ENCODE peak calls at places on chromosomes 6 and 20, in nine cellular contexts. E is PC-9; Z is dorsolateral prefrontal cortex; H is CD8-positive, alpha-beta memory T cell; F is neural progenitor cell; P is heart right ventricle; Y is GM23338; M is fibroblast of lung; N is Peyer's patch. U is an unnamed sample.

GRCh38 chr20:15205719-15206118 is 868.3 kb upstream of the FLRT3 start:
- DNase-seq in Z (no peak), M (no peak), E (no peak), P (no peak), F (no peak), H (no peak), Y (no peak), N (no peak), U (no peak)

GRCh38 chr6:36911946-36912555 is 26.3 kb downstream of the C6orf89 start:
- DNase-seq in E (no peak), N (peak), H (peak), P (no peak), Z (no peak), M (no peak), Y (no peak), F (no peak), U (no peak)

GRCh38 chr6:167208819-167209576 is 51.2 kb upstream of the GPR31 start:
- DNase-seq in F (no peak), N (no peak), H (no peak), Y (no peak), P (no peak), M (no peak), Z (no peak), E (no peak), U (no peak)

GRCh38 chr6:55319961-55320690 is 7.1 kb upstream of the GFRAL start:
- DNase-seq in Y (no peak), Z (no peak), F (no peak), M (no peak), E (peak), N (no peak), H (no peak), P (no peak), U (no peak)

GRCh38 chr6:129184808-129185366 is 301.9 kb downstream of the LAMA2 start:
- DNase-seq in Y (no peak), H (no peak), P (no peak), E (no peak), F (no peak), Z (no peak), N (no peak), M (peak), U (no peak)

GRCh38 chr6:4790158-4790899 is 14.1 kb downstream of the CDYL start:
- DNase-seq in Z (no peak), H (no peak), P (no peak), F (no peak), M (no peak), E (no peak), N (no peak), Y (peak), U (no peak)

GRCh38 chr6:117264487-117265424 is 602 bp upstream of the VGLL2 start:
- DNase-seq in M (peak), E (no peak), Y (peak), N (no peak), P (no peak), H (no peak), Z (no peak), F (peak), U (no peak)

GRCh38 chr20:43961541-43962471 is 47.2 kb downstream of the TOX2 start:
- DNase-seq in E (no peak), N (no peak), P (no peak), Z (no peak), M (no peak), F (no peak), H (no peak), Y (peak), U (no peak)

GRCh38 chr20:32495949-32496348 is 89.2 kb downstream of the NOL4L start:
- DNase-seq in P (no peak), E (no peak), F (no peak), H (no peak), M (no peak), N (no peak), Z (no peak), Y (no peak), U (no peak)

GRCh38 chr6:108927927-108928326 is 79.7 kb downstream of the ARMC2 start:
- DNase-seq in Z (no peak), M (no peak), Y (no peak), F (no peak), E (no peak), H (no peak), P (no peak), N (no peak), U (no peak)

GRCh38 chr20:35661013-35661412 is 3.7 kb downstream of the CPNE1 start:
- DNase-seq in H (no peak), Y (no peak), M (peak), E (no peak), P (no peak), N (no peak), Z (no peak), F (no peak), U (no peak)

GRCh38 chr20:11051146-11051545 is 377.3 kb upstream of the JAG1 start:
- DNase-seq in M (no peak), F (no peak), N (no peak), P (no peak), Y (no peak), E (no peak), H (no peak), Z (no peak), U (no peak)

GRCh38 chr6:159899994-159900745 is 9.4 kb downstream of the MAS1 start:
- DNase-seq in H (no peak), Y (no peak), E (no peak), F (no peak), M (peak), N (no peak), P (no peak), Z (no peak), U (no peak)

GRCh38 chr20:53786071-53786444 is 192.4 kb upstream of the ZNF217 start:
- DNase-seq in N (no peak), Y (no peak), F (no peak), Z (no peak), P (no peak), H (no peak), E (peak), M (no peak), U (no peak)
- H3K27ac ChIP-seq in N (peak), Y (no peak), F (no peak), Z (no peak), P (no peak), H (no peak), E (peak), M (no peak), U (peak)

GRCh38 chr6:110656492-110656891 is 158.8 kb downstream of the CDK19 start:
- DNase-seq in H (no peak), N (no peak), M (no peak), F (no peak), P (no peak), Z (no peak), Y (peak), E (peak), U (no peak)

GRCh38 chr6:110662468-110663211 is 152.6 kb downstream of the CDK19 start:
- DNase-seq in P (no peak), N (no peak), H (no peak), Y (no peak), F (no peak), E (no peak), Z (no peak), M (no peak), U (no peak)

GRCh38 chr6:110661426-110661825 is 153.8 kb downstream of the CDK19 start:
- DNase-seq in E (no peak), M (no peak), Z (no peak), P (no peak), Y (no peak), F (no peak), H (no peak), N (no peak), U (no peak)

GRCh38 chr6:110658621-110659211 is 156.6 kb downstream of the CDK19 start:
- DNase-seq in N (no peak), F (no peak), P (no peak), H (no peak), M (no peak), E (no peak), Z (no peak), Y (no peak), U (no peak)

DNA sequence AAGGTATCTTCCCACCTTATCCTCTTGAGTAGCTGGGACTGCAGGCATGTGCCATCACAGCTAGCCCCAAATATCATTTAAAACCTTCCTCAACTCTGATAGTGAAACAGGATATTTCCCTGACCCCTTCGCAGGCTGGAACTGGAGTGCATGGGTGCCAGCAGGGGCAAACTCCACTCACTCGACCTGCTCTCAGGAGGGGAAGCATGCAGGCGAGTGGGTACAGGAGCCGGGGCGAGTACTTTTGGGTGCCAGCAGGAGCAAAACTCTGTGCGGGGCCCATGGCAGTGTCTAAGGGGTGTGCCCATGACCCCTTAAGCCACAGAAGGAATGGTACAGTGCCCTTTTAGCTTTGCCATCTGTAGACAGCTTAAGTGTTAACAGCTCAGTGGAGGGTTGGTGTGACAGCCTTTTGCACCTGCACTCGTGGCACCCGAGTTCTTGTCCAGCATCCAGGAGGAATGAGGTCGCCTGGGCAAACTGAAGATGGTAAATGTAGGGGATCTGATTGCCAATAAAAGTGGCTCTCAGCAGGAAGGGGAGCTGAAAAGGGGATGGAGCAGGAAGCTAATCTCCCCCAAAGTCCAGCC is 155.1 kb downstream of the CDK19 start:
- DNase-seq in P (no peak), H (no peak), M (no peak), Z (no peak), F (no peak), N (no peak), E (no peak), Y (no peak), U (no peak)
- H3K27ac ChIP-seq in P (no peak), H (no peak), M (no peak), Z (peak), F (no peak), N (no peak), E (no peak), Y (no peak), U (no peak)

GRCh38 chr20:62303049-62303326 is 191 bp downstream of the ADRM1 start:
- DNase-seq in Z (no peak), N (no peak), F (no peak), M (no peak), Y (no peak), H (no peak), E (no peak), P (no peak), U (no peak)

GRCh38 chr20:62304331-62305148 is 1.7 kb downstream of the ADRM1 start:
- DNase-seq in N (no peak), H (no peak), Z (no peak), P (no peak), M (no peak), F (no peak), Y (no peak), E (no peak), U (no peak)

GRCh38 chr20:62305149-62305764 is 2.5 kb downstream of the ADRM1 start:
- DNase-seq in M (no peak), F (no peak), H (no peak), Z (no peak), Y (no peak), P (no peak), E (peak), N (no peak), U (no peak)

GRCh38 chr20:62302341-62303048 is at the start of gene ADRM1:
- DNase-seq in E (peak), Y (peak), H (peak), N (peak), F (peak), Z (peak), M (peak), P (peak), U (peak)

GRCh38 chr20:62303327-62304226 is 780 bp downstream of the ADRM1 start:
- DNase-seq in F (peak), M (peak), Y (no peak), Z (no peak), H (no peak), N (no peak), E (peak), P (no peak), U (no peak)
- H3K27ac ChIP-seq in F (peak), M (peak), Y (no peak), Z (peak), H (peak), N (peak), E (peak), P (peak), U (peak)

GRCh38 chr20:57440678-57441509 is 49.7 kb downstream of the RBM38 start:
- DNase-seq in M (peak), Z (peak), E (no peak), Y (peak), F (peak), N (no peak), H (no peak), P (peak), U (no peak)
- H3K27ac ChIP-seq in M (peak), Z (peak), E (no peak), Y (no peak), F (peak), N (peak), H (no peak), P (peak), U (no peak)

GRCh38 chr20:37564016-37564387 is 36.3 kb upstream of the BLCAP start:
- DNase-seq in E (no peak), Z (no peak), P (no peak), M (no peak), H (no peak), F (no peak), N (no peak), Y (no peak), U (no peak)
- H3K27ac ChIP-seq in E (no peak), Z (no peak), P (no peak), M (no peak), H (no peak), F (no peak), N (no peak), Y (no peak), U (no peak)

U was measured in keratinocyte.